ENCODE peak calls at places on chromosomes 3 and 15, in five cellular contexts. One of them, this sample, is unnamed.

GRCh38 chr15:90060797-90061196 is 41.5 kb downstream of the IDH2 start:
- DNase-seq in ovary: no peak
- DNase-seq in tibial artery: no peak
- DNase-seq in effector memory CD4-positive, alpha-beta T cell: no peak
- DNase-seq in GM10248: no peak
- DNase-seq in this sample: no peak

GRCh38 chr3:188780188-188781147 is 391.3 kb upstream of the TPRG1 start:
- DNase-seq in tibial artery: peak
- DNase-seq in effector memory CD4-positive, alpha-beta T cell: no peak
- DNase-seq in GM10248: no peak
- DNase-seq in ovary: peak
- DNase-seq in this sample: peak

GRCh38 chr3:148150141-148150540 is 547.6 kb upstream of the AGTR1 start:
- DNase-seq in effector memory CD4-positive, alpha-beta T cell: no peak
- DNase-seq in GM10248: no peak
- DNase-seq in tibial artery: no peak
- DNase-seq in ovary: no peak
- DNase-seq in this sample: no peak

GRCh38 chr3:70531063-70531657 is 218.7 kb upstream of the MDFIC2 start:
- DNase-seq in GM10248: peak
- DNase-seq in tibial artery: no peak
- DNase-seq in ovary: no peak
- DNase-seq in effector memory CD4-positive, alpha-beta T cell: no peak
- DNase-seq in this sample: no peak

GRCh38 chr15:39455502-39455991 is 125.3 kb upstream of the THBS1 start:
- DNase-seq in effector memory CD4-positive, alpha-beta T cell: no peak
- DNase-seq in ovary: no peak
- DNase-seq in GM10248: no peak
- DNase-seq in tibial artery: no peak
- DNase-seq in this sample: no peak

GRCh38 chr3:50254577-50255250 is 14.2 kb upstream of the SEMA3B start:
- DNase-seq in tibial artery: peak
- DNase-seq in GM10248: no peak
- DNase-seq in ovary: no peak
- DNase-seq in effector memory CD4-positive, alpha-beta T cell: no peak
- DNase-seq in this sample: peak

GRCh38 chr15:49741721-49742120 is 120.9 kb downstream of the DTWD1 start:
- DNase-seq in effector memory CD4-positive, alpha-beta T cell: no peak
- DNase-seq in tibial artery: no peak
- DNase-seq in GM10248: no peak
- DNase-seq in ovary: no peak
- DNase-seq in this sample: no peak

GRCh38 chr15:93520206-93520605 is 431.2 kb upstream of the RGMA start:
- DNase-seq in tibial artery: no peak
- DNase-seq in ovary: no peak
- DNase-seq in GM10248: no peak
- DNase-seq in effector memory CD4-positive, alpha-beta T cell: no peak
- DNase-seq in this sample: peak

GRCh38 chr3:8445861-8446260 is 55.8 kb upstream of the LMCD1 start:
- DNase-seq in ovary: no peak
- DNase-seq in effector memory CD4-positive, alpha-beta T cell: no peak
- DNase-seq in GM10248: no peak
- DNase-seq in tibial artery: no peak
- DNase-seq in this sample: no peak

GRCh38 chr15:91862891-91863520 is 9.5 kb downstream of the SLCO3A1 start:
- DNase-seq in effector memory CD4-positive, alpha-beta T cell: no peak
- DNase-seq in tibial artery: no peak
- DNase-seq in ovary: no peak
- DNase-seq in GM10248: no peak
- DNase-seq in this sample: no peak

GRCh38 chr3:71441925-71442620 is 141.5 kb downstream of the FOXP1 start:
- DNase-seq in ovary: no peak
- DNase-seq in GM10248: no peak
- DNase-seq in tibial artery: no peak
- DNase-seq in effector memory CD4-positive, alpha-beta T cell: no peak
- DNase-seq in this sample: no peak

GRCh38 chr15:27059610-27060202 is 88.7 kb downstream of the GABRG3 start:
- DNase-seq in ovary: no peak
- DNase-seq in tibial artery: no peak
- DNase-seq in GM10248: peak
- DNase-seq in effector memory CD4-positive, alpha-beta T cell: no peak
- DNase-seq in this sample: no peak

This sample was measured in gastrocnemius medialis.